ENCODE peak calls at places on chromosomes 7 and 10, in seven cellular contexts. D is stromal cell of bone marrow, E is ovary, H is NCI-H69, R is NCI-H460, P is GM13977, S is H54. K is an unnamed sample.

GRCh38 chr10:19500959-19501358 is 315.3 kb upstream of the PLXDC2 start:
- DNase-seq in D (no peak), E (no peak), H (no peak), R (no peak), P (no peak), S (no peak), K (no peak)

GRCh38 chr7:150715293-150715692 is 1.1 kb upstream of the GIMAP1 start:
- DNase-seq in D (no peak), E (no peak), H (no peak), R (no peak), P (no peak), S (no peak), K (no peak)

GRCh38 chr10:82191653-82192052 is 316.7 kb downstream of the NRG3 start:
- DNase-seq in D (no peak), E (no peak), H (no peak), R (no peak), P (no peak), S (no peak), K (no peak)

GRCh38 chr7:85750454-85750949 is 563.6 kb upstream of the SEMA3D start:
- DNase-seq in D (no peak), E (no peak), H (peak; percentile 63), R (peak; percentile 44), P (peak; percentile 41), S (peak; percentile 10), K (no peak)

GRCh38 chr7:156255635-156256034 is 384.9 kb upstream of the RNF32 start:
- DNase-seq in D (no peak), E (no peak), H (no peak), R (no peak), P (no peak), S (no peak), K (no peak)

GRCh38 chr7:129816742-129817141 is 136.0 kb downstream of the UBE2H start:
- DNase-seq in D (no peak), E (no peak), H (no peak), R (no peak), P (no peak), S (no peak), K (no peak)

GRCh38 chr7:6385110-6385792 is 62.5 kb downstream of the DAGLB start:
- DNase-seq in D (peak; percentile 93), E (no peak), H (peak; percentile 66), R (peak; percentile 85), P (no peak), S (peak; percentile 87), K (peak; percentile 93)

GRCh38 chr10:120077707-120078492 is 185.4 kb downstream of the SEC23IP start:
- DNase-seq in D (no peak), E (no peak), H (peak; percentile 90), R (no peak), P (no peak), S (no peak), K (no peak)

GRCh38 chr10:91495402-91495801 is 85.3 kb downstream of the HECTD2 start:
- DNase-seq in D (no peak), E (no peak), H (no peak), R (no peak), P (no peak), S (no peak), K (no peak)

GRCh38 chr10:1253476-1254353 is 197.5 kb downstream of the WDR37 start:
- DNase-seq in D (no peak), E (no peak), H (no peak), R (no peak), P (no peak), S (no peak), K (no peak)

GRCh38 chr7:7913506-7913905 is 55.1 kb upstream of the GLCCI1 start:
- DNase-seq in D (no peak), E (no peak), H (peak; percentile 32), R (no peak), P (no peak), S (no peak), K (peak; percentile 6)

GRCh38 chr7:29017666-29018065 is 59.5 kb upstream of the TRIL start:
- DNase-seq in D (peak; percentile 24), E (no peak), H (peak; percentile 89), R (no peak), P (no peak), S (no peak), K (no peak)

GRCh38 chr7:33130184-33130583 is 820 bp downstream of the BBS9 start:
- DNase-seq in D (no peak), E (no peak), H (no peak), R (no peak), P (no peak), S (no peak), K (no peak)

GRCh38 chr10:43079823-43080222 is 3.0 kb downstream of the RET start:
- DNase-seq in D (no peak), E (no peak), H (no peak), R (no peak), P (no peak), S (no peak), K (no peak)

GRCh38 chr7:139720705-139721231 is 57.0 kb downstream of the HIPK2 start:
- DNase-seq in D (peak; percentile 67), E (no peak), H (peak; percentile 52), R (no peak), P (no peak), S (no peak), K (no peak)

GRCh38 chr10:132097609-132098377 is 32.0 kb downstream of the JAKMIP3 start:
- DNase-seq in D (no peak), E (no peak), H (no peak), R (no peak), P (no peak), S (no peak), K (no peak)

GRCh38 chr7:134018321-134018720 is 108.8 kb upstream of the LRGUK start:
- DNase-seq in D (no peak), E (no peak), H (peak; percentile 48), R (no peak), P (no peak), S (no peak), K (no peak)

GRCh38 chr10:107163904-107164861 is at the start of gene SORCS1:
- DNase-seq in D (no peak), E (no peak), H (no peak), R (peak; percentile 17), P (no peak), S (no peak), K (no peak)

GRCh38 chr7:30351274-30351673 is 66.9 kb downstream of the ZNRF2 start:
- DNase-seq in D (no peak), E (no peak), H (no peak), R (no peak), P (no peak), S (no peak), K (no peak)